ENCODE peak calls at places on chromosome 21, in six cellular contexts. A, I, Y, H, B and N are unnamed samples.

GRCh38 chr21:36297555-36297937 is 22.5 kb upstream of the MORC3 start:
- DNase-seq in A (no peak), I (no peak), Y (no peak), H (no peak), B (no peak), N (no peak)

GRCh38 chr21:34881894-34882371 is 167.2 kb downstream of the RUNX1 start:
- DNase-seq in A (no peak), I (peak), Y (no peak), H (peak), B (no peak), N (no peak)

GRCh38 chr21:30102881-30103280 is 63.7 kb downstream of the CLDN17 start:
- DNase-seq in A (no peak), I (no peak), Y (no peak), H (no peak), B (peak), N (no peak)

GRCh38 chr21:33937931-33938339 is 22.3 kb upstream of the ATP5PO start:
- DNase-seq in A (no peak), I (no peak), Y (no peak), H (no peak), B (no peak), N (no peak)

GRCh38 chr21:33441489-33442477 is 38.0 kb downstream of the TMEM50B start:
- DNase-seq in A (no peak), I (peak), Y (no peak), H (peak), B (no peak), N (no peak)

GRCh38 chr21:34999397-34999941 is 49.6 kb downstream of the RUNX1 start:
- DNase-seq in A (no peak), I (no peak), Y (no peak), H (no peak), B (no peak), N (no peak)

GRCh38 chr21:35324372-35325220 is 275.5 kb upstream of the RUNX1 start:
- DNase-seq in A (no peak), I (peak), Y (peak), H (peak), B (no peak), N (no peak)

GRCh38 chr21:23789864-23790263 is 1817.4 kb downstream of the MRPL39 start:
- DNase-seq in A (no peak), I (no peak), Y (no peak), H (no peak), B (no peak), N (no peak)

GRCh38 chr21:32359719-32360260 is 33.0 kb downstream of the URB1 start:
- DNase-seq in A (no peak), I (peak), Y (no peak), H (peak), B (no peak), N (no peak)

GRCh38 chr21:23740463-23740862 is 1866.8 kb downstream of the MRPL39 start:
- DNase-seq in A (no peak), I (no peak), Y (no peak), H (no peak), B (no peak), N (no peak)

GRCh38 chr21:33152228-33153130 is 77.3 kb upstream of the IFNAR2 start:
- DNase-seq in A (no peak), I (no peak), Y (no peak), H (no peak), B (no peak), N (no peak)

GRCh38 chr21:46594276-46594675 is 10.6 kb downstream of the S100B start:
- DNase-seq in A (no peak), I (no peak), Y (no peak), H (no peak), B (no peak), N (no peak)

GRCh38 chr21:16192900-16193299 is 463.1 kb downstream of the USP25 start:
- DNase-seq in A (no peak), I (peak), Y (no peak), H (peak), B (no peak), N (no peak)

GRCh38 chr21:41923641-41924342 is 30.0 kb downstream of the C2CD2 start:
- DNase-seq in A (no peak), I (peak), Y (no peak), H (peak), B (no peak), N (no peak)
- H3K4me3 ChIP-seq in A (no peak), I (no peak), Y (no peak), H (no peak), B (no peak), N (no peak)

GRCh38 chr21:44316277-44316900 is 16.5 kb downstream of the PFKL start:
- DNase-seq in A (no peak), I (no peak), Y (no peak), H (no peak), B (no peak), N (no peak)

GRCh38 chr21:44318489-44319285 is 18.8 kb downstream of the PFKL start:
- DNase-seq in A (no peak), I (no peak), Y (no peak), H (no peak), B (no peak), N (no peak)

GRCh38 chr21:44315691-44316208 is 15.9 kb downstream of the PFKL start:
- DNase-seq in A (no peak), I (no peak), Y (no peak), H (no peak), B (no peak), N (no peak)

GRCh38 chr21:44317871-44318270 is 18.0 kb downstream of the PFKL start:
- DNase-seq in A (no peak), I (no peak), Y (no peak), H (no peak), B (no peak), N (no peak)

DNA sequence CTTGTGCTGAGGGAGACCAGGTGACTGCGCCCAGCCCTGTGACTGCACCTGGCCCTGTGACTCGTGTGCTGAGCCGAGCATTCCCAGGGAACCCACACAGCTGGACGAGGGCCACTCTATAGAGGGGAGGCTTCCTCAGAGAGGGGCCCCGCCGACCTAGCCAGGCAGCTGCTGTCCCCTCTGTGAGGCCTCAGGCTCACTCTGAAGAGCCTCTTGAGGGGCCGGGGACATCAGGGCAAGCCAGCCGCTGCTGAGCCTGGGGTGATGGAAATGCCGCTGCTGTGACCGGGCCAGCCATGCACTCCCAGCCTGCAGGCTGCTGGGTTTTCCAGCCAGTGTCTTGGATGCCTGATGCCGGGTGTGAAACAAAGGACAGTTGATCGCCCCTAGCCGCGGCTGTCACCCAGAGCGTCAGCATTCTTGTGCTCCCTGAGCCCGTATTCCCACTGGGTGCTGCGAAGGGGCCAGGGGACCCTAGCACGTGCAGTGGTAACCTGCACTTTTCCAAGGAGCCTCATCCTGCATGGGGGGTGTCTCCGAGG is 17.5 kb downstream of the PFKL start:
- DNase-seq in A (no peak), I (no peak), Y (no peak), H (no peak), B (no peak), N (no peak)
- H3K4me3 ChIP-seq in A (no peak), I (no peak), Y (no peak), H (no peak), B (no peak), N (no peak)

GRCh38 chr21:45410151-45410864 is 5.3 kb downstream of the COL18A1 start:
- DNase-seq in A (peak), I (no peak), Y (no peak), H (no peak), B (no peak), N (no peak)
- H3K4me3 ChIP-seq in A (no peak), I (no peak), Y (no peak), H (no peak), B (no peak), N (no peak)

DNA sequence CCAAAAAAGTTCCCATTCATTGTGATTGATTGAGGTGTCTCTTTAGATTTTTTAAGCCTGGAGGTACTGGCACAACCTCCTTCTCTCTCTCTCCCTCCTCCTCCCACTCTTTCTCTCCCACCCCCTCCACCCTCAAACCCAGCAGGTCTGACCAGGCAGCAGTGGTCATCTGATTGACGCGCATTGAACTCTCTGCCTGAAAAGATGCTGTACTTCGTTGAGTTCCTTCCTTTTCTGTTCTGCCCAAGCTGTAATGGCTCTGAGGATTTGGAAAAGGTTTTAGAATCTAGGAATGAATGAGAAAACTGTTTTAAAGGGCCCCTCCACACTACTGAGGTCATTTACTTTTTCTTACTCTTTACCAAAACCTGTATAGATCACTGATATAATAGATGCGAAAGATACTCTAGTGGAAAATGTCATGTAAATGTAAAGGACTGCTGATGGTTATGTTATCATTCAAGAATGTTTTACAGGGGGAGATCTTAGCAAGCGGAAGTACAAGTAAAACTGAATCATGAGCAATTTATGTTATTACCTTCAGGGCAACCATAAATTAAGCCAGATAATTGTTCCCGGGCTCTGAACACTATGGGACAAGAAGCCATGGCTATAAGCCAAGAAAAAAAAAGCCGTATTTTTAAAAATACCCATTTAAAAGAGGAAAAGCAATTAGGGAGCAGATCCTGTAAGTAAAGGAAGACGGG is 25.2 kb upstream of the DYRK1A start:
- DNase-seq in A (no peak), I (no peak), Y (no peak), H (peak), B (peak), N (no peak)
- H3K4me3 ChIP-seq in A (no peak), I (no peak), Y (no peak), H (no peak), B (no peak), N (no peak)

GRCh38 chr21:39346671-39347327 is 2.1 kb downstream of the HMGN1 start:
- DNase-seq in A (no peak), I (no peak), Y (no peak), H (no peak), B (no peak), N (no peak)

GRCh38 chr21:39345440-39345839 is 3.4 kb downstream of the HMGN1 start:
- DNase-seq in A (no peak), I (no peak), Y (no peak), H (no peak), B (no peak), N (no peak)

GRCh38 chr21:39348040-39348354 is 891 bp downstream of the HMGN1 start:
- DNase-seq in A (no peak), I (no peak), Y (no peak), H (no peak), B (no peak), N (peak)

GRCh38 chr21:39347537-39347936 is 1.4 kb downstream of the HMGN1 start:
- DNase-seq in A (no peak), I (no peak), Y (no peak), H (peak), B (no peak), N (no peak)

GRCh38 chr21:39344848-39345247 is 4.0 kb downstream of the HMGN1 start:
- DNase-seq in A (no peak), I (no peak), Y (no peak), H (no peak), B (no peak), N (no peak)
- H3K4me3 ChIP-seq in A (no peak), I (no peak), Y (no peak), H (no peak), B (peak), N (no peak)

GRCh38 chr21:42878678-42878992 is 704 bp downstream of the WDR4 start:
- DNase-seq in A (no peak), I (no peak), Y (no peak), H (no peak), B (no peak), N (no peak)

GRCh38 chr21:42878993-42879787 is at the start of gene WDR4:
- DNase-seq in A (peak), I (peak), Y (peak), H (peak), B (peak), N (peak)

GRCh38 chr21:42883921-42884320 is 4.6 kb upstream of the WDR4 start:
- DNase-seq in A (no peak), I (no peak), Y (no peak), H (no peak), B (no peak), N (no peak)

DNA sequence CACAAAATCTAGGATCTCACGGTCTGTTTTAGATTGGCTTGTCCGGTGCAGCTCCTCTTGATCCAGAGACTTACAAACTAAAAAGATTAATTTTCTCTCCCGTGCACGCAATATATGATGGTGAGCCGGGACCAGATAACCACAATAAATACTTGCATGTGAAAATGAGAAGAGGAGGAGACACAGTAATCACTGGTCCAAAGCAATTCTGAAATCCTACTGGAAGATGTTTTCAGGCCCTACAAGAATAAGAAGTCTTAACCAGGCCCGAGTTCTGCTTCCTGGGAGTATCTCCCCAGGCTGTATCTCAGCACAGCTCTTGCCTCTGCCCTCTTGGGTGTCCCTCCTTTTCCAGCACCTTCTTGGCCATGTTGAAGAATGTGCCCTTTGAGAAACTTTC is 1.0 kb upstream of the WDR4 start:
- DNase-seq in A (no peak), I (no peak), Y (no peak), H (peak), B (no peak), N (no peak)
- H3K4me3 ChIP-seq in A (no peak), I (peak), Y (peak), H (peak), B (peak), N (peak)